ENCODE peak calls at places on chromosomes 5 and 9, in seven cellular contexts. Q is stimulated activated CD4-positive, alpha-beta T cell treated with anti-CD3 and anti-CD28 coated beads, Interleukin-1b, Interleukin-23, amount 100 ng/mL, for 1 hour; F is T-cell; B is iris pigment epithelial cell; E is left ventricle myocardium inferior; G is NCI-H1417; W is T-helper 2 cell. O is an unnamed sample.

GRCh38 chr9:31839273-31839672 is 545.2 kb upstream of the ACO1 start:
- DNase-seq in Q (no peak), F (no peak), B (no peak), E (no peak), G (no peak), W (no peak), O (no peak)

GRCh38 chr5:43400082-43400481 is 12.1 kb downstream of the CCL28 start:
- DNase-seq in Q (no peak), F (no peak), B (peak; percentile 20), E (no peak), G (no peak), W (no peak), O (no peak)

GRCh38 chr5:96654209-96654608 is 8.0 kb upstream of the CAST start:
- DNase-seq in Q (no peak), F (no peak), B (no peak), E (no peak), G (no peak), W (no peak), O (no peak)

GRCh38 chr5:74212336-74212735 is 428.2 kb downstream of the ENC1 start:
- DNase-seq in Q (no peak), F (no peak), B (peak; percentile 40), E (no peak), G (no peak), W (no peak), O (no peak)

GRCh38 chr9:111099199-111100005 is 61.1 kb upstream of the LPAR1 start:
- DNase-seq in Q (no peak), F (no peak), B (no peak), E (no peak), G (no peak), W (no peak), O (no peak)

GRCh38 chr9:78239506-78239905 is 3.6 kb downstream of the CEP78 start:
- DNase-seq in Q (no peak), F (no peak), B (no peak), E (no peak), G (no peak), W (no peak), O (no peak)

GRCh38 chr5:96285823-96286222 is 147.2 kb downstream of the PCSK1 start:
- DNase-seq in Q (no peak), F (no peak), B (no peak), E (no peak), G (no peak), W (no peak), O (no peak)

GRCh38 chr9:95182854-95183563 is 134.5 kb downstream of the FANCC start:
- DNase-seq in Q (no peak), F (no peak), B (no peak), E (no peak), G (no peak), W (no peak), O (no peak)

GRCh38 chr9:91452844-91453243 is 29.2 kb upstream of the NFIL3 start:
- DNase-seq in Q (no peak), F (no peak), B (no peak), E (no peak), G (no peak), W (no peak), O (no peak)

GRCh38 chr5:132489051-132489770 is 1.4 kb downstream of the IRF1 start:
- DNase-seq in Q (no peak), F (no peak), B (no peak), E (no peak), G (no peak), W (no peak), O (peak; percentile 54)

GRCh38 chr9:72980600-72981265 is 27.9 kb upstream of the ALDH1A1 start:
- DNase-seq in Q (no peak), F (no peak), B (no peak), E (no peak), G (no peak), W (no peak), O (no peak)

GRCh38 chr9:15357050-15357653 is 50.1 kb upstream of the TTC39B start:
- DNase-seq in Q (no peak), F (peak; percentile 33), B (no peak), E (no peak), G (no peak), W (no peak), O (peak; percentile 36)

GRCh38 chr5:96140084-96140483 is 178.4 kb upstream of the ELL2 start:
- DNase-seq in Q (no peak), F (no peak), B (no peak), E (no peak), G (no peak), W (no peak), O (no peak)

GRCh38 chr9:137789295-137789895 is 88.2 kb upstream of the CACNA1B start:
- DNase-seq in Q (no peak), F (no peak), B (no peak), E (no peak), G (no peak), W (no peak), O (no peak)

GRCh38 chr9:129575818-129576217 is 45.1 kb downstream of the C9orf50 start:
- DNase-seq in Q (no peak), F (no peak), B (peak; percentile 49), E (no peak), G (no peak), W (no peak), O (no peak)